ENCODE peak calls at places on chromosome 6, in four cellular contexts. R is RPMI8226; G is type B pancreatic cell; S is activated T-helper 9 cell treated with anti-CD3 and anti-CD28 coated beads, Interleukin-2, amount 50 U/mL, for 16 hours. U is an unnamed sample.

GRCh38 chr6:87825865-87826264 is 123.8 kb upstream of the AKIRIN2 start:
- DNase-seq in R (no peak), G (no peak), S (no peak), U (no peak)

GRCh38 chr6:127302728-127303675 is 36.3 kb downstream of the RNF146 start:
- DNase-seq in R (peak), G (no peak), S (no peak), U (no peak)

GRCh38 chr6:43070028-43070632 is 6.0 kb upstream of the PTK7 start:
- DNase-seq in R (peak), G (no peak), S (no peak), U (peak)

GRCh38 chr6:20946037-20946436 is 411.8 kb downstream of the CDKAL1 start:
- DNase-seq in R (no peak), G (no peak), S (no peak), U (no peak)

GRCh38 chr6:167879612-167880011 is 52.9 kb downstream of the AFDN start:
- DNase-seq in R (no peak), G (no peak), S (no peak), U (no peak)

GRCh38 chr6:63802606-63803206 is 167.1 kb downstream of the PHF3 start:
- DNase-seq in R (peak), G (no peak), S (no peak), U (no peak)

GRCh38 chr6:143727035-143727434 is 49.3 kb downstream of the PHACTR2 start:
- DNase-seq in R (no peak), G (no peak), S (no peak), U (no peak)

GRCh38 chr6:15299430-15300131 is 53.7 kb downstream of the JARID2 start:
- DNase-seq in R (peak), G (no peak), S (no peak), U (no peak)

GRCh38 chr6:73491371-73491770 is 29.5 kb downstream of the EEF1A1 start:
- DNase-seq in R (no peak), G (no peak), S (no peak), U (no peak)

GRCh38 chr6:148144917-148145521 is 197.6 kb upstream of the SASH1 start:
- DNase-seq in R (peak), G (no peak), S (peak), U (peak)

GRCh38 chr6:53070808-53071207 is 5.6 kb downstream of the FBXO9 start:
- DNase-seq in R (no peak), G (no peak), S (no peak), U (no peak)

GRCh38 chr6:4336084-4336483 is 200.7 kb upstream of the ECI2 start:
- DNase-seq in R (no peak), G (no peak), S (no peak), U (no peak)

GRCh38 chr6:31877651-31878161 is 1.1 kb downstream of the SLC44A4 start:
- DNase-seq in R (no peak), G (no peak), S (no peak), U (no peak)

GRCh38 chr6:111823831-111824607 is 49.2 kb downstream of the FYN start:
- DNase-seq in R (no peak), G (no peak), S (no peak), U (no peak)

GRCh38 chr6:71468841-71469750 is 180.5 kb downstream of the OGFRL1 start:
- DNase-seq in R (no peak), G (no peak), S (no peak), U (peak)

GRCh38 chr6:133368664-133369063 is 127.5 kb downstream of the EYA4 start:
- DNase-seq in R (no peak), G (no peak), S (no peak), U (no peak)

GRCh38 chr6:453152-453551 is 61.6 kb downstream of the IRF4 start:
- DNase-seq in R (no peak), G (no peak), S (no peak), U (peak)

GRCh38 chr6:18441253-18441979 is 54.3 kb downstream of the RNF144B start:
- DNase-seq in R (no peak), G (no peak), S (no peak), U (no peak)

GRCh38 chr6:156776470-156776840 is 723 bp upstream of the ARID1B start:
- DNase-seq in R (no peak), G (no peak), S (no peak), U (no peak)

GRCh38 chr6:167855825-167856425 is 29.2 kb downstream of the AFDN start:
- DNase-seq in R (no peak), G (no peak), S (no peak), U (no peak)

GRCh38 chr6:131135244-131136020 is at the start of gene AKAP7:
- DNase-seq in R (peak), G (peak), S (peak), U (peak)

GRCh38 chr6:142478117-142478516 is 176.3 kb downstream of the ADGRG6 start:
- DNase-seq in R (peak), G (no peak), S (no peak), U (no peak)

GRCh38 chr6:67361264-67361663 is 1273.8 kb upstream of the ADGRB3 start:
- DNase-seq in R (no peak), G (no peak), S (no peak), U (no peak)

GRCh38 chr6:78629836-78630235 is 237.5 kb upstream of the IRAK1BP1 start:
- DNase-seq in R (no peak), G (no peak), S (no peak), U (no peak)

GRCh38 chr6:40535784-40536380 is 51.3 kb downstream of the LRFN2 start:
- DNase-seq in R (peak), G (no peak), S (no peak), U (peak)

GRCh38 chr6:122722746-122723145 is 56.8 kb upstream of the FABP7 start:
- DNase-seq in R (no peak), G (no peak), S (no peak), U (no peak)

GRCh38 chr6:130927305-130927704 is 100.1 kb downstream of the SMLR1 start:
- DNase-seq in R (no peak), G (no peak), S (no peak), U (no peak)

GRCh38 chr6:139407718-139408222 is 33.3 kb upstream of the CITED2 start:
- DNase-seq in R (no peak), G (no peak), S (no peak), U (peak)

GRCh38 chr6:120290964-120291363 is 941.4 kb upstream of the MAN1A1 start:
- DNase-seq in R (no peak), G (no peak), S (no peak), U (no peak)

GRCh38 chr6:151071295-151071694 is 168.5 kb upstream of the AKAP12 start:
- DNase-seq in R (no peak), G (no peak), S (no peak), U (no peak)

GRCh38 chr6:41214559-41215238 is 13.4 kb upstream of the TREML4 start:
- DNase-seq in R (no peak), G (no peak), S (no peak), U (no peak)

GRCh38 chr6:80618953-80619352 is 512.5 kb downstream of the BCKDHB start:
- DNase-seq in R (no peak), G (no peak), S (no peak), U (no peak)

GRCh38 chr6:43623880-43624785 is 4.9 kb downstream of the GTPBP2 start:
- DNase-seq in R (no peak), G (no peak), S (no peak), U (no peak)

GRCh38 chr6:162728177-162728571 is 400 bp downstream of the PACRG start:
- DNase-seq in R (no peak), G (no peak), S (no peak), U (no peak)

U was measured in retina.